ENCODE peak calls at places on chromosomes 4 and X, in six cellular contexts. Z is HCEC 1CT; R is left lung; J is activated naive CD4-positive, alpha-beta T cell treated with anti-CD3 and anti-CD28 coated beads for 36 hours; B is G401; L is HFFc6. P is an unnamed sample.

GRCh38 chr4:138269175-138269574 is 27.0 kb upstream of the SLC7A11 start:
- DNase-seq in L (no peak), Z (no peak), R (no peak), J (no peak), B (no peak), P (no peak)

GRCh38 chr4:3442959-3443749 is 1.4 kb downstream of the HGFAC start:
- DNase-seq in Z (no peak), B (peak), J (peak), R (peak), L (no peak), P (no peak)

GRCh38 chr4:184924516-184924915 is 93.8 kb upstream of the HELT start:
- DNase-seq in R (no peak), B (no peak), L (no peak), Z (no peak), J (no peak), P (no peak)

GRCh38 chrX:130170752-130171445 is 863 bp upstream of the RAB33A start:
- DNase-seq in B (peak), Z (peak), R (peak), J (peak), L (no peak), P (peak)

GRCh38 chrX:16836371-16836770 is 33.8 kb downstream of the RBBP7 start:
- DNase-seq in Z (no peak), B (no peak), L (no peak), R (no peak), J (no peak), P (no peak)

GRCh38 chrX:141669689-141670088 is 28.9 kb downstream of the SPANXD start:
- DNase-seq in L (no peak), B (no peak), Z (no peak), J (no peak), R (no peak), P (no peak)

GRCh38 chr4:150342945-150343344 is 239.0 kb upstream of the MAB21L2 start:
- DNase-seq in J (no peak), Z (no peak), B (no peak), R (no peak), L (no peak), P (no peak)

GRCh38 chrX:106780259-106780658 is 22.2 kb upstream of the TBC1D8B start:
- DNase-seq in L (no peak), R (no peak), Z (no peak), J (no peak), B (no peak), P (no peak)

GRCh38 chr4:122731676-122732075 is 828 bp upstream of the BBS12 start:
- DNase-seq in Z (no peak), L (no peak), B (peak), R (no peak), J (no peak), P (peak)

GRCh38 chr4:153408932-153409331 is 57.2 kb upstream of the TMEM131L start:
- DNase-seq in Z (peak), L (no peak), B (no peak), R (no peak), J (no peak), P (no peak)

GRCh38 chrX:11334165-11334564 is 41.0 kb downstream of the AMELX start:
- DNase-seq in Z (peak), B (no peak), L (no peak), R (no peak), J (no peak), P (no peak)

GRCh38 chr4:159368320-159368719 is 265.4 kb downstream of the RAPGEF2 start:
- DNase-seq in J (no peak), L (peak), B (no peak), R (no peak), Z (no peak), P (no peak)

GRCh38 chrX:150933945-150934350 is 35.5 kb upstream of the CD99L2 start:
- DNase-seq in Z (no peak), B (no peak), R (no peak), L (no peak), J (no peak), P (no peak)

GRCh38 chr4:163495900-163496299 is 1.4 kb downstream of the TMA16 start:
- DNase-seq in L (no peak), R (no peak), Z (no peak), B (peak), J (peak), P (no peak)

GRCh38 chrX:74520896-74521295 is 93.5 kb downstream of the RLIM start:
- DNase-seq in Z (no peak), J (no peak), B (no peak), L (no peak), R (no peak), P (no peak)

GRCh38 chrX:81874807-81875206 is 672.9 kb downstream of the SH3BGRL start:
- DNase-seq in Z (no peak), J (no peak), L (no peak), R (no peak), B (no peak), P (no peak)

P was measured in pons.